ENCODE peak calls at places on chromosomes 3 and 15, in seven cellular contexts. V is progenitor cell of endocrine pancreas, K is AG08395, X is mucosa of gallbladder, M is M059J, O is IMR-90, C is psoas muscle. L is an unnamed sample.

GRCh38 chr15:46996331-46996730 is 721.0 kb upstream of the SEMA6D start:
- DNase-seq in K (no peak), C (no peak), X (no peak), V (no peak), O (no peak), M (no peak), L (no peak)

GRCh38 chr3:183777016-183777618 is 48.3 kb downstream of the MAP6D1 start:
- DNase-seq in M (no peak), V (no peak), X (no peak), O (no peak), C (no peak), K (no peak), L (no peak)

GRCh38 chr15:66795851-66796250 is 93.8 kb downstream of the SMAD6 start:
- DNase-seq in C (no peak), O (no peak), M (no peak), K (no peak), V (no peak), X (no peak), L (no peak)

GRCh38 chr3:98630416-98630815 is 37.0 kb upstream of the CPOX start:
- DNase-seq in M (no peak), V (no peak), O (no peak), K (no peak), C (no peak), X (no peak), L (no peak)

GRCh38 chr3:47096955-47097354 is 67.0 kb downstream of the SETD2 start:
- DNase-seq in M (peak), V (no peak), K (peak), O (peak), C (no peak), X (no peak), L (peak)

GRCh38 chr15:66883322-66883911 is 181.4 kb downstream of the SMAD6 start:
- DNase-seq in O (peak), C (peak), V (peak), K (peak), X (peak), M (peak), L (peak)

GRCh38 chr3:33001889-33002288 is 50.4 kb downstream of the CCR4 start:
- DNase-seq in V (no peak), K (no peak), O (no peak), C (no peak), X (no peak), M (no peak), L (no peak)

GRCh38 chr3:81760924-81761903 is at the start of gene GBE1:
- DNase-seq in V (peak), O (peak), K (peak), M (peak), X (peak), C (peak), L (peak)

GRCh38 chr3:128835096-128835495 is 44.3 kb upstream of the ACAD9 start:
- DNase-seq in X (no peak), O (no peak), V (no peak), M (no peak), K (no peak), C (no peak), L (no peak)

GRCh38 chr3:23800731-23801130 is 5.0 kb upstream of the UBE2E1 start:
- DNase-seq in K (peak), X (no peak), O (peak), M (peak), V (no peak), C (no peak), L (peak)

GRCh38 chr15:57752426-57752825 is 45.9 kb downstream of the POLR2M start:
- DNase-seq in K (no peak), V (no peak), O (no peak), C (no peak), X (no peak), M (no peak), L (no peak)

GRCh38 chr3:52176188-52176752 is 21.7 kb upstream of the ALAS1 start:
- DNase-seq in X (no peak), K (no peak), O (no peak), V (no peak), M (no peak), C (no peak), L (no peak)

GRCh38 chr3:159265705-159266104 is 463.9 kb downstream of the MFSD1 start:
- DNase-seq in C (no peak), O (no peak), V (no peak), M (no peak), X (no peak), K (no peak), L (no peak)

GRCh38 chr3:104510091-104510860 is 856.4 kb upstream of the ALCAM start:
- DNase-seq in O (no peak), X (no peak), V (no peak), M (peak), C (no peak), K (no peak), L (peak)

GRCh38 chr15:40925863-40926658 is 3.1 kb upstream of the DLL4 start:
- DNase-seq in X (peak), C (no peak), M (no peak), K (no peak), O (no peak), V (no peak), L (no peak)

GRCh38 chr3:16336876-16337275 is 71.9 kb downstream of the OXNAD1 start:
- DNase-seq in X (no peak), K (no peak), V (no peak), M (no peak), O (no peak), C (no peak), L (no peak)